ENCODE peak calls at places on chromosomes 11 and 22, in seven cellular contexts. A, Q, F, L, E, D and P are unnamed samples. For H3K36me3 and H3K9me3, the result is how much of the 10 kb centered on the place peaks cover.

GRCh38 chr11:2271327-2272240 is 1.2 kb upstream of the ASCL2 start:
- DNase-seq in A (no peak), Q (no peak), F (no peak), L (no peak), E (no peak), D (no peak), P (no peak)

GRCh38 chr11:61737131-61737530 is 15.3 kb upstream of the MYRF start:
- DNase-seq in A (no peak), Q (no peak), F (no peak), L (no peak), E (no peak), D (no peak), P (no peak)

GRCh38 chr11:35927730-35928129 is 16.1 kb upstream of the LDLRAD3 start:
- DNase-seq in A (no peak), Q (peak), F (no peak), L (peak), E (no peak), D (no peak), P (peak)

GRCh38 chr11:35810045-35810444 is 133.8 kb upstream of the LDLRAD3 start:
- DNase-seq in A (no peak), Q (no peak), F (no peak), L (no peak), E (no peak), D (no peak), P (no peak)

GRCh38 chr11:110897035-110897434 is 184.8 kb upstream of the ARHGAP20 start:
- DNase-seq in A (no peak), Q (no peak), F (no peak), L (peak), E (no peak), D (no peak), P (no peak)

GRCh38 chr22:27296091-27296675 is 505.4 kb downstream of the MN1 start:
- DNase-seq in A (no peak), Q (no peak), F (no peak), L (no peak), E (no peak), D (no peak), P (no peak)

GRCh38 chr22:17818166-17818565 is 43.9 kb upstream of the BID start:
- DNase-seq in A (no peak), Q (no peak), F (no peak), L (no peak), E (no peak), D (no peak), P (no peak)

GRCh38 chr11:110912437-110912836 is 200.2 kb upstream of the ARHGAP20 start:
- DNase-seq in A (no peak), Q (no peak), F (no peak), L (no peak), E (no peak), D (no peak), P (no peak)

GRCh38 chr11:3808846-3809623 is 675 bp downstream of the PGAP2 start:
- DNase-seq in A (no peak), Q (no peak), F (peak), L (peak), E (peak), D (peak), P (peak)

GRCh38 chr11:128472128-128473110 is 114.9 kb downstream of the ETS1 start:
- DNase-seq in A (no peak), Q (no peak), F (peak), L (peak), E (peak), D (peak), P (peak)

GRCh38 chr11:62050716-62051115 is 73.1 kb upstream of the INCENP start:
- DNase-seq in A (no peak), Q (no peak), F (no peak), L (no peak), E (no peak), D (no peak), P (no peak)

GRCh38 chr22:37601203-37601539 is 7.5 kb upstream of the GGA1 start:
- DNase-seq in A (no peak), Q (no peak), F (no peak), L (no peak), E (no peak), D (no peak), P (no peak)

GRCh38 chr11:73140213-73141030 is 1.7 kb downstream of the FCHSD2 start:
- DNase-seq in A (no peak), Q (no peak), F (no peak), L (peak), E (no peak), D (no peak), P (peak)

GRCh38 chr11:2742201-2742600 is 42.4 kb upstream of the KCNQ1OT1 start:
- DNase-seq in A (no peak), Q (no peak), F (no peak), L (no peak), E (no peak), D (no peak), P (no peak)

GRCh38 chr11:21625982-21626381 is 566.9 kb upstream of the ANO5 start:
- DNase-seq in A (no peak), Q (no peak), F (no peak), L (no peak), E (no peak), D (no peak), P (no peak)

GRCh38 chr11:4903484-4903883 is at the start of gene OR51A7:
- DNase-seq in A (no peak), Q (no peak), F (no peak), L (no peak), E (no peak), D (no peak), P (no peak)

GRCh38 chr11:80330302-80330701 is 889.5 kb upstream of the TENM4 start:
- DNase-seq in A (no peak), Q (no peak), F (no peak), L (peak), E (no peak), D (no peak), P (peak)

GRCh38 chr11:114237321-114238280 is 58.6 kb upstream of the NNMT start:
- DNase-seq in A (no peak), Q (no peak), F (no peak), L (peak), E (no peak), D (no peak), P (no peak)

GRCh38 chr22:49983148-49984042 is 22.8 kb downstream of the PIM3 start:
- DNase-seq in A (no peak), Q (no peak), F (no peak), L (no peak), E (no peak), D (no peak), P (no peak)

GRCh38 chr11:19988598-19988997 is 171.7 kb downstream of the DBX1 start:
- DNase-seq in A (peak), Q (no peak), F (no peak), L (peak), E (no peak), D (no peak), P (no peak)

GRCh38 chr22:39469681-39470461 is 13.1 kb downstream of the MGAT3 start:
- DNase-seq in A (no peak), Q (no peak), F (no peak), L (no peak), E (no peak), D (no peak), P (peak)

GRCh38 chr11:47359586-47359985 is 7.1 kb upstream of the MYBPC3 start:
- DNase-seq in A (no peak), Q (no peak), F (no peak), L (no peak), E (no peak), D (no peak), P (no peak)

GRCh38 chr11:32421992-32422391 is 13.3 kb downstream of the WT1 start:
- DNase-seq in A (no peak), Q (no peak), F (no peak), L (no peak), E (no peak), D (no peak), P (no peak)

GRCh38 chr11:46392421-46393230 is 1.1 kb upstream of the CHRM4 start:
- DNase-seq in A (no peak), Q (no peak), F (peak), L (peak), E (peak), D (peak), P (peak)

GRCh38 chr22:38104084-38104483 is 6.4 kb downstream of the BAIAP2L2 start:
- DNase-seq in A (no peak), Q (no peak), F (no peak), L (no peak), E (no peak), D (no peak), P (no peak)

GRCh38 chr11:111454561-111455192 is 57.5 kb downstream of the BTG4 start:
- DNase-seq in A (no peak), Q (no peak), F (no peak), L (peak), E (no peak), D (no peak), P (peak)

GRCh38 chr11:2208691-2209369 is 37.2 kb upstream of the TH start:
- DNase-seq in A (no peak), Q (no peak), F (no peak), L (no peak), E (no peak), D (no peak), P (no peak)

GRCh38 chr22:25097006-25097405 is 102.7 kb upstream of the CRYBB3 start:
- DNase-seq in A (no peak), Q (no peak), F (no peak), L (no peak), E (no peak), D (no peak), P (no peak)

GRCh38 chr22:48488149-48488551 is 1339.5 kb downstream of the BRD1 start:
- DNase-seq in A (no peak), Q (no peak), F (no peak), L (no peak), E (no peak), D (no peak), P (no peak)

GRCh38 chr22:42180349-42180842 is 49.8 kb upstream of the CYP2D6 start:
- DNase-seq in A (no peak), Q (no peak), F (peak), L (peak), E (peak), D (peak), P (peak)

GRCh38 chr22:48745842-48746788 is 1081.6 kb downstream of the BRD1 start:
- DNase-seq in A (no peak), Q (peak), F (no peak), L (no peak), E (no peak), D (peak), P (no peak)

GRCh38 chr22:26718905-26719304 is 61.5 kb downstream of the MIAT start:
- DNase-seq in A (no peak), Q (no peak), F (no peak), L (peak), E (no peak), D (no peak), P (no peak)

GRCh38 chr11:68503281-68503687 is 42.7 kb downstream of the PPP6R3 start:
- DNase-seq in A (no peak), Q (no peak), F (no peak), L (peak), E (no peak), D (no peak), P (no peak)

GRCh38 chr11:68503792-68504191 is 43.2 kb downstream of the PPP6R3 start:
- DNase-seq in A (no peak), Q (no peak), F (no peak), L (no peak), E (no peak), D (no peak), P (no peak)

GRCh38 chr11:68504432-68505066 is 44.0 kb downstream of the PPP6R3 start:
- DNase-seq in A (no peak), Q (no peak), F (no peak), L (no peak), E (no peak), D (no peak), P (no peak)

GRCh38 chr11:68506908-68507307 is 46.4 kb downstream of the PPP6R3 start:
- DNase-seq in A (no peak), Q (no peak), F (no peak), L (no peak), E (no peak), D (no peak), P (peak)

GRCh38 chr11:68505596-68505995 is 45.0 kb downstream of the PPP6R3 start:
- DNase-seq in A (no peak), Q (no peak), F (no peak), L (no peak), E (no peak), D (no peak), P (no peak)
- H3K4me3 ChIP-seq in A (no peak), Q (no peak), F (no peak), L (no peak), E (no peak), D (no peak), P (no peak)

DNA sequence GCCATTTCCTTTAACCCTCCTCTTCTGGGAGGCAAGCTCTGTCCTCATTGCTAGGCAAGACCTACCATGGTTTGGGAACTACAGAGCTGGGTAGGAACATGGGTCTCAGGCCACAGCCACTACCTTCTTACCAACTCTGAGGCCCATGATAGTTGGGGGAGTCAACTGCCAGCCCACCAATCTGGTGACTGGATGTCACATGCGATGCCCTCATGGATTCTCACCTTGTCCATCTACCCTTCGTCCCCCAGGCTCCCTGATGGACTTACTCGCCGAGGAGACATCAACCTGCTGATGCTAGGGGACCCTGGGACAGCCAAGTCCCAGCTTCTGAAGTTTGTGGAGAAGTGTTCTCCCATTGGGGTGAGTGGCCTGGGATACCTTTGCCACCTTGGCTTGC is 13.7 kb downstream of the MCM5 start:
- DNase-seq in A (no peak), Q (no peak), F (no peak), L (no peak), E (no peak), D (no peak), P (no peak)
- H3K36me3 ChIP-seq in A (half or more), Q (half or more), F (half or more), L (under half), E (half or more), D (half or more), P (under half)

GRCh38 chr11:125275905-125276634 is 111.5 kb downstream of the PKNOX2 start:
- DNase-seq in A (no peak), Q (no peak), F (no peak), L (peak), E (no peak), D (no peak), P (no peak)
- H3K9me3 ChIP-seq in A (under half), Q (under half), F (under half), L (under half), E (under half), D (under half), P (under half)

GRCh38 chr11:15106201-15106965 is 8.3 kb upstream of the INSC start:
- DNase-seq in A (no peak), Q (no peak), F (no peak), L (peak), E (no peak), D (no peak), P (no peak)
- H3K4me3 ChIP-seq in A (no peak), Q (no peak), F (no peak), L (no peak), E (no peak), D (no peak), P (no peak)

GRCh38 chr22:35435201-35435712 is 35.3 kb downstream of the MCM5 start:
- DNase-seq in A (no peak), Q (no peak), F (no peak), L (no peak), E (no peak), D (no peak), P (no peak)

GRCh38 chr22:35430897-35431322 is 31.0 kb downstream of the MCM5 start:
- DNase-seq in A (peak), Q (peak), F (peak), L (peak), E (peak), D (peak), P (peak)

GRCh38 chr22:35434061-35434750 is 34.3 kb downstream of the MCM5 start:
- DNase-seq in A (no peak), Q (no peak), F (no peak), L (no peak), E (no peak), D (no peak), P (no peak)

GRCh38 chr22:35432226-35432905 is 32.4 kb downstream of the MCM5 start:
- DNase-seq in A (no peak), Q (no peak), F (no peak), L (no peak), E (no peak), D (no peak), P (no peak)

DNA sequence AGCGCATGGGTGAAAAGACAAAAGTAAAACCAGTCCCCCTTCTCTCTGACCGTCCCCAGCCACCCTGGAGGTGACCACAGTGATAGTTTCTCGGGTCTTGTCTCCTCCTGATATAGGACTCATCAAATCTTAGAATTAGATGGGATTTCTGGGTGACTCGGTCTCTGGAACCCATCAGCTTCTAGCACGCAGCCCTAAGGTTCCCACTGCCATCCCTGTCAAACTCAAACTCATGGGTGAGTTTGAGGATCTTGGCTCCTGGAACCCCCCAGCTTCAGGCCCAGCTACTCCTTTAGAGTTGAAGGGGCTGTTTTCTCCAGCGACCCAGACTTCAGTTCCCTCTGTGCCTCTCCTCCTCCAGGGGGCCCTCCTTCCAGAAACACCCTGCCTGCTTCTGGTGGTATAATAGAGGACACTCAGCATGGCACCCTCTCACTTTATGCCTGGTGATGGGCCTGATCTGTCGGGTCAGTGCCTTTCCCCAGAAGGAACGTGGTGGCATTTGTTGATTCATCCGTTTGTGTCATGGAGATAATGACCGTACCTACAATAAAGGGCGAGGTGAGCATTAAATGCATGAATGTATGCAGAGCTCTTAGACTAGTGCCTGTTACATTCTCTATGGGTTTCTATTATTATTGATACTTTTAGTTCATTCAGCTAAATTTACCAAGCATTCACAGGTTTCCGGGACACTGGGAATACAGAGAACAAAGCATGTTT is 31.7 kb downstream of the MCM5 start:
- DNase-seq in A (no peak), Q (no peak), F (no peak), L (no peak), E (no peak), D (no peak), P (no peak)
- H3K36me3 ChIP-seq in A (under half), Q (under half), F (under half), L (under half), E (under half), D (under half), P (under half)

GRCh38 chr11:28366549-28367341 is 258.6 kb downstream of the METTL15 start:
- DNase-seq in A (no peak), Q (no peak), F (no peak), L (peak), E (no peak), D (no peak), P (no peak)
- H3K9me3 ChIP-seq in A (under half), Q (under half), F (under half), L (under half), E (under half), D (under half), P (under half)

DNA sequence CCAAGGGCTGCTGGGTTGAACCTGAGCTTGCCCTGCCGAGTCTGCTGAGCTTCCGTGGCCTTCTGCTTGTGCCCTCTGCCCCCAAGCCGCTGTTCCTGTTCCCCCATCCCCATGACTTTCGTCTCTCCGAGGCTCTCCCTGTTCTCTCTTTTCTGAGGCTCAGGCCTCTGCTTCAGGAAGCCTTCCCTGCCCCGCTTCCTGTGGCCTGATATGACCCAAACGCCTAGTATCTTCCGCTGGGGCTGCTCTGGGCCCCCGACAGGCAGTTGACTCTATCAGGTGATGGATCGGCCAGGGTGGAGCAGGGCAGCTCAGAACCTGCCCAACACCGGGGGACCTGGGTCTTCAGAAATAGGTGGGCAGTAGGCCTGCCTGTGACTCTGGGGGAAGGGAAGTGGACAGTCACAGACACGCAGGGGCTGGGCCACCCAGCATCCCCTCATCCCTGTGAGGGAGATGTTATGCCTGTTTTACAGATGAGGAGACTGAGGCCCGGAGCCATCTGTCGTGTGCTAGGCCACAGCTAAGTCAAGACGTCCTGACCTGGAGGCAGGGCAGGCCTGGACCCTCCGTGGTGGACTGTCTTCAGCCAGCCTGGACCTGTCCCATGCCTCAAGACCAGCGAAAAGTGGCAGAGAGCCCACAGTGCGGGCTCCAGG is 16.3 kb downstream of the BAD start:
- DNase-seq in A (no peak), Q (no peak), F (no peak), L (no peak), E (no peak), D (no peak), P (no peak)
- H3K4me3 ChIP-seq in A (no peak), Q (peak), F (no peak), L (peak), E (peak), D (peak), P (peak)

GRCh38 chr22:24068717-24069116 is 57.6 kb downstream of the CABIN1 start:
- DNase-seq in A (no peak), Q (no peak), F (no peak), L (no peak), E (no peak), D (no peak), P (no peak)
- H3K36me3 ChIP-seq in A (under half), Q (half or more), F (half or more), L (under half), E (half or more), D (half or more), P (under half)